ENCODE peak calls at places on chromosomes 13 and 19, in four cellular contexts. One of them, this sample, is unnamed.

GRCh38 chr13:20473888-20474287 is 51.8 kb downstream of the CRYL1 start:
- DNase-seq in K562: no peak
- DNase-seq in GM12878: no peak
- DNase-seq in HepG2: no peak
- DNase-seq in this sample: no peak

GRCh38 chr13:19927117-19927734 is 31.3 kb upstream of the ZMYM2 start:
- DNase-seq in K562: no peak
- DNase-seq in GM12878: no peak
- DNase-seq in HepG2: peak
- DNase-seq in this sample: no peak

GRCh38 chr19:39499082-39499642 is 415 bp downstream of the DLL3 start:
- DNase-seq in K562: no peak
- DNase-seq in GM12878: no peak
- DNase-seq in HepG2: no peak
- DNase-seq in this sample: no peak

GRCh38 chr13:33611016-33611805 is 206.7 kb upstream of the RFC3 start:
- DNase-seq in K562: no peak
- DNase-seq in GM12878: no peak
- DNase-seq in HepG2: peak
- DNase-seq in this sample: no peak

GRCh38 chr13:59016250-59016649 is 1147.5 kb downstream of the DIAPH3 start:
- DNase-seq in K562: no peak
- DNase-seq in GM12878: no peak
- DNase-seq in HepG2: no peak
- DNase-seq in this sample: no peak

GRCh38 chr13:98447881-98448641 is 128.8 kb downstream of the STK24 start:
- DNase-seq in K562: peak
- DNase-seq in GM12878: no peak
- DNase-seq in HepG2: no peak
- DNase-seq in this sample: peak

GRCh38 chr19:45166723-45167252 is 6.0 kb upstream of the NKPD1 start:
- DNase-seq in K562: no peak
- DNase-seq in GM12878: no peak
- DNase-seq in HepG2: peak
- DNase-seq in this sample: no peak

GRCh38 chr13:94660695-94661324 is 51.5 kb downstream of the SOX21 start:
- DNase-seq in K562: peak
- DNase-seq in GM12878: no peak
- DNase-seq in HepG2: no peak
- DNase-seq in this sample: no peak

GRCh38 chr13:28659611-28659970 is 661 bp downstream of the POMP start:
- DNase-seq in K562: no peak
- DNase-seq in GM12878: no peak
- DNase-seq in HepG2: no peak
- DNase-seq in this sample: no peak

GRCh38 chr13:103948477-103948876 is 882.3 kb upstream of the SLC10A2 start:
- DNase-seq in K562: no peak
- DNase-seq in GM12878: no peak
- DNase-seq in HepG2: no peak
- DNase-seq in this sample: no peak

GRCh38 chr13:113771709-113772331 is 12.8 kb downstream of the TMEM255B start:
- DNase-seq in K562: no peak
- DNase-seq in GM12878: no peak
- DNase-seq in HepG2: no peak
- DNase-seq in this sample: no peak

GRCh38 chr13:86446311-86446710 is 647.1 kb upstream of the SLITRK6 start:
- DNase-seq in K562: no peak
- DNase-seq in GM12878: no peak
- DNase-seq in HepG2: no peak
- DNase-seq in this sample: peak

GRCh38 chr13:86581711-86582110 is 782.5 kb upstream of the SLITRK6 start:
- DNase-seq in K562: no peak
- DNase-seq in GM12878: no peak
- DNase-seq in HepG2: no peak
- DNase-seq in this sample: no peak

GRCh38 chr19:46624958-46625661 is at the start of gene PTGIR:
- DNase-seq in K562: peak
- DNase-seq in GM12878: no peak
- DNase-seq in HepG2: no peak
- DNase-seq in this sample: no peak

GRCh38 chr13:99614465-99614885 is 113.2 kb downstream of the TM9SF2 start:
- DNase-seq in K562: no peak
- DNase-seq in GM12878: no peak
- DNase-seq in HepG2: peak
- DNase-seq in this sample: no peak

GRCh38 chr19:46180701-46181385 is 32.8 kb downstream of the IGFL2 start:
- DNase-seq in K562: no peak
- DNase-seq in GM12878: no peak
- DNase-seq in HepG2: no peak
- DNase-seq in this sample: no peak

GRCh38 chr13:94557836-94558235 is 38.1 kb downstream of the TGDS start:
- DNase-seq in K562: no peak
- DNase-seq in GM12878: no peak
- DNase-seq in HepG2: no peak
- DNase-seq in this sample: no peak

GRCh38 chr13:94233401-94233800 is 246.1 kb downstream of the DCT start:
- DNase-seq in K562: no peak
- DNase-seq in GM12878: no peak
- DNase-seq in HepG2: no peak
- DNase-seq in this sample: no peak

GRCh38 chr13:27171830-27172494 is 351 bp upstream of the USP12 start:
- DNase-seq in K562: peak
- DNase-seq in GM12878: no peak
- DNase-seq in HepG2: peak
- DNase-seq in this sample: peak

GRCh38 chr19:14782978-14783545 is 4.7 kb upstream of the ADGRE2 start:
- DNase-seq in K562: no peak
- DNase-seq in GM12878: no peak
- DNase-seq in HepG2: no peak
- DNase-seq in this sample: no peak

GRCh38 chr13:99984134-99984462 is 2.5 kb downstream of the ZIC2 start:
- DNase-seq in K562: no peak
- DNase-seq in GM12878: no peak
- DNase-seq in HepG2: no peak
- DNase-seq in this sample: no peak

GRCh38 chr13:99984463-99985242 is 3.1 kb downstream of the ZIC2 start:
- DNase-seq in K562: no peak
- DNase-seq in GM12878: no peak
- DNase-seq in HepG2: no peak
- DNase-seq in this sample: no peak

GRCh38 chr19:10473192-10473591 is 30.0 kb downstream of the KEAP1 start:
- DNase-seq in K562: no peak
- DNase-seq in GM12878: no peak
- DNase-seq in HepG2: no peak
- DNase-seq in this sample: no peak
- TF ChIP-seq TARDBP in K562: no peak
- TF ChIP-seq TARDBP in GM12878: no peak
- TF ChIP-seq TARDBP in HepG2: no peak
- TF ChIP-seq TARDBP in this sample: no peak

GRCh38 chr19:56253737-56254136 is 18.8 kb upstream of the EDDM13 start:
- DNase-seq in K562: peak
- DNase-seq in GM12878: no peak
- DNase-seq in HepG2: peak
- DNase-seq in this sample: peak
- TF ChIP-seq TARDBP in K562: no peak
- TF ChIP-seq TARDBP in GM12878: no peak
- TF ChIP-seq TARDBP in HepG2: no peak
- TF ChIP-seq TARDBP in this sample: no peak

DNA sequence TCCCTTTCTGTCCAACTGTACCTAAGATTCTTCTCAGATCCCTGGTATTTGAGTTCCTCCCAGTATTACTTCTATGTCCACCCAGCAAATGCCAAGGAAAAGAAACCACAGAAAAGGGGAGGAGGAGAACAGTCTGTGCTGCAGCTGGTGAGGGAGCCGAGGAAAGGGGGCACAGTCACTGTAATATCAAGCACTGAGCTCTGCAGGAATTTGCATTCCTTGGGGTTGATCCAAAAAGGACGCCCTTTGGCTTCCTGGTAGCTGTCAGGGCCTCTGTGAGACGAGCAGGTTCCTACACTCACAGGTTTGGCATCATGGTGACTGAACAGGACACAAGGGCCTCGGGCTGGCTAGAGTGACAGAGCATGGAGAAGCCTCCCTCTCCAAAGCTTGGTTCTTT is 273.4 kb downstream of the NHLRC3 start:
- DNase-seq in K562: no peak
- DNase-seq in GM12878: no peak
- DNase-seq in HepG2: no peak
- DNase-seq in this sample: no peak
- TF ChIP-seq TARDBP in K562: no peak
- TF ChIP-seq TARDBP in GM12878: no peak
- TF ChIP-seq TARDBP in HepG2: no peak
- TF ChIP-seq TARDBP in this sample: no peak

GRCh38 chr13:45021250-45021649 is 31.9 kb downstream of the GPALPP1 start:
- DNase-seq in K562: no peak
- DNase-seq in GM12878: no peak
- DNase-seq in HepG2: no peak
- DNase-seq in this sample: no peak
- TF ChIP-seq TARDBP in K562: no peak
- TF ChIP-seq TARDBP in GM12878: no peak
- TF ChIP-seq TARDBP in HepG2: no peak
- TF ChIP-seq TARDBP in this sample: no peak

This sample was measured in HEK293T.